ENCODE peak calls at places on chromosomes 6 and 20, in five cellular contexts. Z is ACHN; P is effector memory CD8-positive, alpha-beta T cell; C is Caco-2; I is T-cell. R is an unnamed sample.

GRCh38 chr6:131910956-131911355 is 40.2 kb downstream of the CCN2 start:
- DNase-seq in Z (no peak), I (no peak), C (no peak), P (no peak), R (no peak)

GRCh38 chr6:112086744-112087135 is 542 bp downstream of the TUBE1 start:
- DNase-seq in Z (peak; percentile 74), C (no peak), P (no peak), I (no peak), R (no peak)

GRCh38 chr20:47326718-47327137 is 29.8 kb downstream of the ZMYND8 start:
- DNase-seq in C (no peak), P (no peak), I (no peak), Z (no peak), R (no peak)

GRCh38 chr20:48180039-48180438 is 394.8 kb upstream of the SULF2 start:
- DNase-seq in C (no peak), Z (no peak), P (no peak), I (no peak), R (no peak)

GRCh38 chr20:32752458-32753250 is 9.4 kb upstream of the COMMD7 start:
- DNase-seq in P (no peak), I (no peak), C (peak; percentile 83), Z (peak; percentile 60), R (no peak)

GRCh38 chr20:2005359-2005758 is 11.5 kb upstream of the PDYN start:
- DNase-seq in I (no peak), Z (no peak), C (no peak), P (no peak), R (no peak)

GRCh38 chr6:149032599-149033405 is 284.7 kb upstream of the TAB2 start:
- DNase-seq in I (no peak), Z (peak; percentile 82), C (no peak), P (no peak), R (no peak)

GRCh38 chr6:98823428-98823827 is 10.9 kb upstream of the POU3F2 start:
- DNase-seq in P (no peak), C (no peak), Z (no peak), I (no peak), R (no peak)

GRCh38 chr6:169165561-169166300 is 87.9 kb downstream of the THBS2 start:
- DNase-seq in C (no peak), I (no peak), Z (no peak), P (no peak), R (no peak)

GRCh38 chr6:149990672-149991402 is 27.1 kb downstream of the ULBP1 start:
- DNase-seq in Z (no peak), I (no peak), C (no peak), P (no peak), R (no peak)

GRCh38 chr6:53645850-53646249 is 19.7 kb downstream of the KLHL31 start:
- DNase-seq in Z (no peak), I (no peak), C (no peak), P (no peak), R (no peak)

GRCh38 chr6:53728570-53729194 is 63.1 kb upstream of the KLHL31 start:
- DNase-seq in I (peak; percentile 57), Z (peak; percentile 50), P (peak; percentile 52), C (no peak), R (peak; percentile 20)

GRCh38 chr20:58372836-58373235 is 16.2 kb upstream of the VAPB start:
- DNase-seq in Z (no peak), I (no peak), C (peak; percentile 95), P (no peak), R (no peak)

GRCh38 chr6:115613488-115613887 is 447.2 kb downstream of the FRK start:
- DNase-seq in I (no peak), P (no peak), C (no peak), Z (no peak), R (no peak)

GRCh38 chr20:44583179-44583578 is 800 bp downstream of the PKIG start:
- DNase-seq in P (no peak), Z (no peak), C (no peak), I (no peak), R (no peak)

GRCh38 chr6:26493258-26493657 is 6.8 kb upstream of the BTN1A1 start:
- DNase-seq in Z (peak; percentile 17), C (no peak), I (no peak), P (no peak), R (no peak)

GRCh38 chr6:36547646-36548400 is 544 bp upstream of the STK38 start:
- DNase-seq in P (no peak), C (no peak), Z (no peak), I (no peak), R (no peak)

GRCh38 chr20:11581271-11581670 is 336.4 kb upstream of the BTBD3 start:
- DNase-seq in C (peak; percentile 50), I (no peak), Z (no peak), P (no peak), R (no peak)

GRCh38 chr6:79612457-79612856 is 18.7 kb upstream of the SH3BGRL2 start:
- DNase-seq in Z (no peak), C (no peak), I (no peak), P (no peak), R (no peak)

GRCh38 chr20:13250242-13250641 is 29.2 kb downstream of the ISM1 start:
- DNase-seq in I (no peak), C (no peak), Z (no peak), P (no peak), R (no peak)

GRCh38 chr6:113411006-113411405 is 446.1 kb upstream of the MARCKS start:
- DNase-seq in I (no peak), Z (no peak), P (no peak), C (peak; percentile 42), R (no peak)

GRCh38 chr6:5565976-5566375 is 304.7 kb downstream of the FARS2 start:
- DNase-seq in Z (no peak), P (no peak), C (no peak), I (no peak), R (no peak)

GRCh38 chr20:25532015-25532751 is 53.1 kb downstream of the NINL start:
- DNase-seq in Z (no peak), P (no peak), C (no peak), I (no peak), R (no peak)

R was measured in GM18507.